ENCODE peak calls at places on chromosome 22, in nine cellular contexts. S, K, Q, M, P, T, C, A and Y are unnamed samples.
A peak's percentile ranks its signal among the peaks of the same experiment; 100 is the strongest.

GRCh38 chr22:24370426-24370825 is 57.0 kb upstream of the ADORA2A start:
- DNase-seq in Q (no peak), S (no peak), P (no peak), T (no peak), A (no peak), C (peak; percentile 31), K (no peak), M (no peak), Y (no peak)

GRCh38 chr22:50299724-50300619 is 7.5 kb downstream of the PLXNB2 start:
- DNase-seq in T (no peak), P (peak; percentile 91), A (no peak), C (no peak), K (no peak), S (no peak), Q (no peak), M (no peak), Y (no peak)

GRCh38 chr22:41825376-41825775 is 7.5 kb upstream of the SREBF2 start:
- DNase-seq in Q (no peak), M (no peak), S (no peak), T (no peak), A (no peak), C (peak; percentile 67), P (no peak), K (no peak), Y (no peak)

GRCh38 chr22:24230911-24231656 is 13.8 kb downstream of the GGT5 start:
- DNase-seq in M (no peak), P (peak; percentile 88), T (peak; percentile 80), K (no peak), A (peak; percentile 73), Q (no peak), C (peak; percentile 19), S (no peak), Y (no peak)

GRCh38 chr22:20524004-20524481 is 16.6 kb downstream of the MED15 start:
- DNase-seq in S (no peak), Q (peak; percentile 80), P (no peak), T (peak; percentile 60), M (no peak), C (no peak), A (no peak), K (no peak), Y (no peak)

GRCh38 chr22:43183496-43184263 is 3.3 kb downstream of the TTLL12 start:
- DNase-seq in A (no peak), S (no peak), P (no peak), K (peak; percentile 39), T (no peak), M (no peak), Q (no peak), C (peak; percentile 44), Y (no peak)

GRCh38 chr22:33803371-33803770 is 116.9 kb downstream of the LARGE1 start:
- DNase-seq in A (no peak), P (no peak), T (no peak), S (no peak), K (no peak), M (no peak), Q (no peak), C (peak; percentile 85), Y (no peak)

GRCh38 chr22:45197606-45198462 is 34.1 kb downstream of the NUP50 start:
- DNase-seq in C (no peak), Q (no peak), S (no peak), M (no peak), K (no peak), T (no peak), A (no peak), P (no peak), Y (no peak)

GRCh38 chr22:18077639-18078328 is at the start of gene PEX26:
- DNase-seq in C (peak; percentile 96), Q (peak; percentile 88), M (peak; percentile 98), P (peak; percentile 99), S (peak; percentile 84), K (peak; percentile 76), A (peak; percentile 87), T (peak; percentile 96), Y (peak; percentile 83)

GRCh38 chr22:37904572-37905533 is 1.2 kb upstream of the MICALL1 start:
- DNase-seq in P (peak; percentile 40), K (peak; percentile 78), Q (no peak), C (peak; percentile 94), M (peak; percentile 70), S (no peak), T (no peak), A (no peak), Y (no peak)

GRCh38 chr22:45240810-45241631 is at the start of gene KIAA0930:
- DNase-seq in Q (peak; percentile 56), M (peak; percentile 80), S (peak; percentile 70), K (peak; percentile 24), C (peak; percentile 81), A (peak; percentile 75), T (peak; percentile 98), P (peak; percentile 94), Y (no peak)

GRCh38 chr22:20319041-20319744 is 667 bp downstream of the DGCR6L start:
- DNase-seq in A (no peak), K (no peak), S (no peak), P (peak; percentile 65), M (peak; percentile 14), C (peak; percentile 14), Q (no peak), T (peak; percentile 40), Y (no peak)

GRCh38 chr22:49728566-49729271 is 99.0 kb downstream of the BRD1 start:
- DNase-seq in C (no peak), Q (no peak), P (no peak), M (no peak), T (no peak), S (no peak), A (no peak), K (no peak), Y (no peak)

GRCh38 chr22:20305894-20306645 is 13.8 kb downstream of the DGCR6L start:
- DNase-seq in T (no peak), P (no peak), K (no peak), M (no peak), C (no peak), Q (no peak), S (no peak), A (no peak), Y (no peak)

GRCh38 chr22:25892678-25893077 is 150.7 kb downstream of the MYO18B start:
- DNase-seq in K (no peak), M (no peak), T (no peak), Q (no peak), C (no peak), P (peak; percentile 22), A (no peak), S (no peak), Y (no peak)

GRCh38 chr22:30969532-30970355 is 679 bp downstream of the TUG1 start:
- DNase-seq in M (peak; percentile 4), C (peak; percentile 63), P (peak; percentile 59), K (no peak), Q (no peak), S (no peak), A (peak; percentile 36), T (no peak), Y (no peak)

GRCh38 chr22:22770280-22770871 is 117.2 kb upstream of the IGLL5 start:
- DNase-seq in S (no peak), K (no peak), A (peak; percentile 47), P (peak; percentile 80), C (peak; percentile 36), M (no peak), Q (peak; percentile 20), T (no peak), Y (no peak)

GRCh38 chr22:37844904-37845334 is 785 bp upstream of the ANKRD54 start:
- DNase-seq in C (no peak), P (no peak), K (no peak), T (no peak), S (no peak), Q (no peak), A (no peak), M (no peak), Y (no peak)

GRCh38 chr22:19844423-19845368 is 10.0 kb downstream of the GNB1L start:
- DNase-seq in K (peak; percentile 60), T (peak; percentile 9), A (no peak), Q (no peak), C (peak; percentile 67), P (no peak), M (peak; percentile 74), S (peak; percentile 15), Y (no peak)

GRCh38 chr22:47167056-47167455 is 404.6 kb downstream of the TBC1D22A start:
- DNase-seq in Q (no peak), P (no peak), S (no peak), M (no peak), T (no peak), K (no peak), C (no peak), A (no peak), Y (no peak)

GRCh38 chr22:17479129-17479528 is 84.2 kb upstream of the SLC25A18 start:
- DNase-seq in A (no peak), C (no peak), Q (no peak), P (no peak), K (no peak), S (no peak), T (no peak), M (no peak), Y (no peak)

GRCh38 chr22:19821523-19822300 is 33.0 kb downstream of the GNB1L start:
- DNase-seq in C (no peak), K (no peak), S (no peak), M (no peak), Q (no peak), P (no peak), A (no peak), T (no peak), Y (no peak)

GRCh38 chr22:29346659-29347058 is 31.2 kb upstream of the RASL10A start:
- DNase-seq in Q (no peak), A (no peak), M (peak; percentile 83), P (no peak), C (no peak), T (no peak), S (peak; percentile 20), K (no peak), Y (no peak)

GRCh38 chr22:44920183-44920582 is 89.6 kb downstream of the PHF21B start:
- DNase-seq in M (no peak), Q (no peak), P (no peak), A (no peak), T (no peak), K (no peak), S (no peak), C (no peak), Y (no peak)

GRCh38 chr22:50569896-50570535 is 7.3 kb upstream of the SYCE3 start:
- DNase-seq in K (no peak), P (no peak), T (peak; percentile 34), M (no peak), S (no peak), C (no peak), Q (no peak), A (no peak), Y (no peak)

GRCh38 chr22:23385301-23386244 is 194.5 kb downstream of the IGLL1 start:
- DNase-seq in P (peak; percentile 83), Q (peak; percentile 39), M (peak; percentile 91), S (peak; percentile 56), K (peak; percentile 20), C (peak; percentile 87), T (peak; percentile 96), A (peak; percentile 93), Y (peak; percentile 65)

GRCh38 chr22:50729391-50730012 is 8.5 kb upstream of the ACR start:
- DNase-seq in Q (peak; percentile 16), M (no peak), S (no peak), C (no peak), A (no peak), P (peak; percentile 30), K (no peak), T (no peak), Y (no peak)

GRCh38 chr22:50520826-50521453 is 4.5 kb downstream of the SCO2 start:
- DNase-seq in M (no peak), S (no peak), K (no peak), C (no peak), P (no peak), Q (no peak), A (no peak), T (no peak), Y (no peak)

GRCh38 chr22:23062616-23063538 is 7.4 kb upstream of the GNAZ start:
- DNase-seq in M (no peak), S (no peak), C (no peak), K (no peak), T (no peak), A (no peak), P (no peak), Q (no peak), Y (no peak)

GRCh38 chr22:41048791-41049717 is 43.3 kb upstream of the EP300 start:
- DNase-seq in T (no peak), Q (peak; percentile 37), M (peak; percentile 48), S (no peak), C (peak; percentile 87), A (no peak), P (peak; percentile 64), K (peak; percentile 20), Y (no peak)

GRCh38 chr22:46013460-46014416 is 36.8 kb upstream of the WNT7B start:
- DNase-seq in Q (peak; percentile 75), A (peak; percentile 89), K (peak; percentile 73), P (peak; percentile 90), S (no peak), M (peak; percentile 78), C (peak; percentile 97), T (peak; percentile 94), Y (peak; percentile 85)